ENCODE peak calls at places on chromosomes 11 and 22, in eight cellular contexts. I is Peyer's patch; X is effector memory CD4-positive, alpha-beta T cell; E is GM12878; D is dermis blood vessel endothelial cell; T is mesendoderm; W is CD8-positive, alpha-beta memory T cell; V is stimulated activated CD4-positive, alpha-beta T cell treated with anti-CD3 and anti-CD28 coated beads, Interleukin-2, amount 100 ng/mL, for 4 hours. H is an unnamed sample.

GRCh38 chr11:78651136-78651775 is 76.6 kb upstream of the NARS2 start:
- DNase-seq in E (no peak), W (no peak), I (no peak), D (no peak), T (no peak), V (no peak), X (no peak), H (no peak)

GRCh38 chr11:73173755-73174494 is 31.8 kb upstream of the FCHSD2 start:
- DNase-seq in X (no peak), V (no peak), W (no peak), T (no peak), I (no peak), E (no peak), D (no peak), H (no peak)

GRCh38 chr22:21761086-21761485 is 25.5 kb upstream of the YPEL1 start:
- DNase-seq in V (no peak), X (no peak), T (no peak), D (no peak), I (no peak), E (no peak), W (no peak), H (no peak)

GRCh38 chr11:130847517-130847916 is 68.8 kb downstream of the SNX19 start:
- DNase-seq in W (no peak), I (no peak), V (no peak), T (no peak), E (no peak), D (no peak), X (no peak), H (peak; percentile 95)

GRCh38 chr22:40853330-40853729 is 3.1 kb downstream of the ST13 start:
- DNase-seq in X (no peak), W (no peak), I (no peak), V (no peak), D (no peak), E (no peak), T (no peak), H (peak; percentile 11)

GRCh38 chr11:98862169-98862568 is 158.6 kb upstream of the CNTN5 start:
- DNase-seq in X (no peak), D (no peak), W (no peak), E (no peak), V (no peak), T (no peak), I (no peak), H (no peak)

GRCh38 chr22:49925525-49926128 is 7.2 kb downstream of the CRELD2 start:
- DNase-seq in E (peak; percentile 71), I (peak; percentile 85), X (peak; percentile 76), D (no peak), W (peak; percentile 85), T (no peak), V (peak; percentile 77), H (no peak)

GRCh38 chr22:17724241-17724640 is 50.0 kb downstream of the BID start:
- DNase-seq in T (no peak), I (no peak), D (no peak), E (no peak), W (no peak), V (no peak), X (no peak), H (no peak)

GRCh38 chr11:46347637-46348311 is 511 bp downstream of the DGKZ start:
- DNase-seq in X (no peak), T (no peak), D (no peak), W (no peak), E (no peak), I (no peak), V (no peak), H (peak; percentile 57)

GRCh38 chr11:409600-410471 is 5.0 kb downstream of the SIGIRR start:
- DNase-seq in V (no peak), I (no peak), D (no peak), X (no peak), E (no peak), T (no peak), W (no peak), H (no peak)

GRCh38 chr22:40499187-40499753 is 128.9 kb downstream of the SGSM3 start:
- DNase-seq in V (no peak), W (no peak), I (no peak), D (peak; percentile 75), X (no peak), E (peak; percentile 55), T (peak; percentile 79), H (peak; percentile 95)